ENCODE peak calls at places on chromosomes 3 and 15, in five cellular contexts. One of them, this sample, is unnamed.

GRCh38 chr3:63450634-63451363 is 172.7 kb downstream of the SYNPR start:
- DNase-seq in cardiac muscle cell: no peak
- DNase-seq in CD4-positive, alpha-beta T cell: no peak
- DNase-seq in SK-N-SH: no peak
- DNase-seq in upper lobe of right lung: no peak
- DNase-seq in this sample: no peak

GRCh38 chr3:43525941-43526607 is 95.7 kb downstream of the ANO10 start:
- DNase-seq in upper lobe of right lung: no peak
- DNase-seq in cardiac muscle cell: no peak
- DNase-seq in SK-N-SH: no peak
- DNase-seq in CD4-positive, alpha-beta T cell: no peak
- DNase-seq in this sample: no peak

GRCh38 chr3:102169915-102170479 is 264.8 kb upstream of the ZPLD1 start:
- DNase-seq in cardiac muscle cell: no peak
- DNase-seq in SK-N-SH: peak; percentile 27
- DNase-seq in CD4-positive, alpha-beta T cell: no peak
- DNase-seq in upper lobe of right lung: no peak
- DNase-seq in this sample: no peak

GRCh38 chr3:134622803-134623365 is 27.9 kb downstream of the KY start:
- DNase-seq in SK-N-SH: no peak
- DNase-seq in CD4-positive, alpha-beta T cell: no peak
- DNase-seq in cardiac muscle cell: no peak
- DNase-seq in upper lobe of right lung: no peak
- DNase-seq in this sample: no peak

GRCh38 chr15:52102468-52102867 is 10.1 kb downstream of the BCL2L10 start:
- DNase-seq in upper lobe of right lung: no peak
- DNase-seq in CD4-positive, alpha-beta T cell: no peak
- DNase-seq in SK-N-SH: no peak
- DNase-seq in cardiac muscle cell: no peak
- DNase-seq in this sample: no peak

GRCh38 chr3:170178631-170179030 is 2.9 kb downstream of the PHC3 start:
- DNase-seq in upper lobe of right lung: no peak
- DNase-seq in SK-N-SH: no peak
- DNase-seq in cardiac muscle cell: no peak
- DNase-seq in CD4-positive, alpha-beta T cell: peak; percentile 63
- DNase-seq in this sample: no peak

GRCh38 chr15:65164139-65164538 is 21.0 kb downstream of the CLPX start:
- DNase-seq in CD4-positive, alpha-beta T cell: no peak
- DNase-seq in upper lobe of right lung: no peak
- DNase-seq in SK-N-SH: no peak
- DNase-seq in cardiac muscle cell: no peak
- DNase-seq in this sample: no peak

GRCh38 chr3:159185443-159186050 is 383.7 kb downstream of the MFSD1 start:
- DNase-seq in CD4-positive, alpha-beta T cell: no peak
- DNase-seq in upper lobe of right lung: no peak
- DNase-seq in cardiac muscle cell: no peak
- DNase-seq in SK-N-SH: no peak
- DNase-seq in this sample: no peak

GRCh38 chr3:15630646-15631350 is 29.3 kb downstream of the BTD start:
- DNase-seq in SK-N-SH: peak; percentile 26
- DNase-seq in cardiac muscle cell: no peak
- DNase-seq in CD4-positive, alpha-beta T cell: no peak
- DNase-seq in upper lobe of right lung: no peak
- DNase-seq in this sample: no peak

GRCh38 chr3:45606991-45607712 is 12.6 kb downstream of the LIMD1 start:
- DNase-seq in cardiac muscle cell: no peak
- DNase-seq in SK-N-SH: no peak
- DNase-seq in upper lobe of right lung: no peak
- DNase-seq in CD4-positive, alpha-beta T cell: no peak
- DNase-seq in this sample: no peak

GRCh38 chr3:79361748-79362378 is 405.9 kb downstream of the ROBO1 start:
- DNase-seq in cardiac muscle cell: peak; percentile 73
- DNase-seq in CD4-positive, alpha-beta T cell: no peak
- DNase-seq in upper lobe of right lung: no peak
- DNase-seq in SK-N-SH: peak; percentile 36
- DNase-seq in this sample: no peak

GRCh38 chr3:177195941-177196472 is 1.3 kb downstream of the TBL1XR1 start:
- DNase-seq in SK-N-SH: no peak
- DNase-seq in cardiac muscle cell: peak; percentile 11
- DNase-seq in upper lobe of right lung: no peak
- DNase-seq in CD4-positive, alpha-beta T cell: peak; percentile 15
- DNase-seq in this sample: no peak

GRCh38 chr3:195040773-195041520 is 230.0 kb downstream of the XXYLT1 start:
- DNase-seq in SK-N-SH: no peak
- DNase-seq in upper lobe of right lung: peak; percentile 64
- DNase-seq in CD4-positive, alpha-beta T cell: no peak
- DNase-seq in cardiac muscle cell: no peak
- DNase-seq in this sample: no peak

GRCh38 chr3:138186803-138187295 is 252 bp upstream of the ARMC8 start:
- DNase-seq in SK-N-SH: peak; percentile 97
- DNase-seq in upper lobe of right lung: peak; percentile 96
- DNase-seq in CD4-positive, alpha-beta T cell: peak; percentile 86
- DNase-seq in cardiac muscle cell: peak; percentile 94
- DNase-seq in this sample: peak; percentile 76

GRCh38 chr3:54578417-54578816 is 349.4 kb downstream of the LRTM1 start:
- DNase-seq in SK-N-SH: peak; percentile 22
- DNase-seq in upper lobe of right lung: no peak
- DNase-seq in CD4-positive, alpha-beta T cell: no peak
- DNase-seq in cardiac muscle cell: no peak
- DNase-seq in this sample: no peak

GRCh38 chr3:58116985-58117384 is 93.8 kb downstream of the DNASE1L3 start:
- DNase-seq in CD4-positive, alpha-beta T cell: no peak
- DNase-seq in upper lobe of right lung: no peak
- DNase-seq in cardiac muscle cell: no peak
- DNase-seq in SK-N-SH: no peak
- DNase-seq in this sample: no peak

GRCh38 chr3:49020335-49021212 is 1.3 kb upstream of the NDUFAF3 start:
- DNase-seq in CD4-positive, alpha-beta T cell: no peak
- DNase-seq in cardiac muscle cell: peak; percentile 39
- DNase-seq in SK-N-SH: peak; percentile 55
- DNase-seq in upper lobe of right lung: peak; percentile 88
- DNase-seq in this sample: no peak

GRCh38 chr15:41596972-41597371 is 38.0 kb downstream of the TYRO3 start:
- DNase-seq in cardiac muscle cell: no peak
- DNase-seq in SK-N-SH: no peak
- DNase-seq in upper lobe of right lung: no peak
- DNase-seq in CD4-positive, alpha-beta T cell: no peak
- DNase-seq in this sample: no peak

GRCh38 chr15:85826756-85827515 is 32.2 kb upstream of the KLHL25 start:
- DNase-seq in upper lobe of right lung: no peak
- DNase-seq in cardiac muscle cell: no peak
- DNase-seq in CD4-positive, alpha-beta T cell: no peak
- DNase-seq in SK-N-SH: no peak
- DNase-seq in this sample: no peak

GRCh38 chr15:70806992-70807712 is 43.8 kb upstream of the UACA start:
- DNase-seq in cardiac muscle cell: no peak
- DNase-seq in upper lobe of right lung: peak; percentile 72
- DNase-seq in CD4-positive, alpha-beta T cell: no peak
- DNase-seq in SK-N-SH: no peak
- DNase-seq in this sample: no peak

GRCh38 chr3:2870714-2871353 is 239.3 kb downstream of the IL5RA start:
- DNase-seq in cardiac muscle cell: no peak
- DNase-seq in CD4-positive, alpha-beta T cell: no peak
- DNase-seq in upper lobe of right lung: no peak
- DNase-seq in SK-N-SH: no peak
- DNase-seq in this sample: no peak

GRCh38 chr3:162034368-162034767 is 537.8 kb downstream of the OTOL1 start:
- DNase-seq in SK-N-SH: no peak
- DNase-seq in cardiac muscle cell: no peak
- DNase-seq in CD4-positive, alpha-beta T cell: no peak
- DNase-seq in upper lobe of right lung: no peak
- DNase-seq in this sample: no peak

GRCh38 chr15:43800286-43801136 is at the start of gene HYPK:
- DNase-seq in CD4-positive, alpha-beta T cell: peak; percentile 90
- DNase-seq in upper lobe of right lung: peak; percentile 96
- DNase-seq in SK-N-SH: peak; percentile 91
- DNase-seq in cardiac muscle cell: peak; percentile 86
- DNase-seq in this sample: peak; percentile 73

GRCh38 chr3:177447938-177448337 is 250.7 kb upstream of the TBL1XR1 start:
- DNase-seq in CD4-positive, alpha-beta T cell: no peak
- DNase-seq in cardiac muscle cell: no peak
- DNase-seq in SK-N-SH: no peak
- DNase-seq in upper lobe of right lung: peak; percentile 84
- DNase-seq in this sample: no peak

GRCh38 chr3:95438274-95438673 is 1375.4 kb downstream of the NSUN3 start:
- DNase-seq in upper lobe of right lung: no peak
- DNase-seq in SK-N-SH: no peak
- DNase-seq in CD4-positive, alpha-beta T cell: no peak
- DNase-seq in cardiac muscle cell: no peak
- DNase-seq in this sample: no peak

GRCh38 chr3:171932153-171932567 is 89.0 kb downstream of the TMEM212 start:
- DNase-seq in upper lobe of right lung: no peak
- DNase-seq in SK-N-SH: no peak
- DNase-seq in cardiac muscle cell: no peak
- DNase-seq in CD4-positive, alpha-beta T cell: no peak
- DNase-seq in this sample: no peak

GRCh38 chr3:111252795-111253194 is 181.2 kb downstream of the NECTIN3 start:
- DNase-seq in SK-N-SH: peak; percentile 4
- DNase-seq in cardiac muscle cell: peak; percentile 45
- DNase-seq in CD4-positive, alpha-beta T cell: no peak
- DNase-seq in upper lobe of right lung: no peak
- DNase-seq in this sample: no peak

GRCh38 chr3:141979050-141979671 is 102.7 kb downstream of the ATP1B3 start:
- DNase-seq in CD4-positive, alpha-beta T cell: no peak
- DNase-seq in upper lobe of right lung: no peak
- DNase-seq in SK-N-SH: no peak
- DNase-seq in cardiac muscle cell: no peak
- DNase-seq in this sample: no peak

GRCh38 chr3:158458464-158458863 is 112.5 kb upstream of the MLF1 start:
- DNase-seq in CD4-positive, alpha-beta T cell: no peak
- DNase-seq in cardiac muscle cell: no peak
- DNase-seq in SK-N-SH: no peak
- DNase-seq in upper lobe of right lung: no peak
- DNase-seq in this sample: no peak

GRCh38 chr3:61725851-61726333 is 164.5 kb downstream of the PTPRG start:
- DNase-seq in CD4-positive, alpha-beta T cell: no peak
- DNase-seq in SK-N-SH: no peak
- DNase-seq in cardiac muscle cell: peak; percentile 76
- DNase-seq in upper lobe of right lung: no peak
- DNase-seq in this sample: no peak

GRCh38 chr3:154356009-154356408 is 31.7 kb upstream of the DHX36 start:
- DNase-seq in cardiac muscle cell: no peak
- DNase-seq in CD4-positive, alpha-beta T cell: no peak
- DNase-seq in upper lobe of right lung: no peak
- DNase-seq in SK-N-SH: no peak
- DNase-seq in this sample: no peak

GRCh38 chr15:67190326-67190725 is 64.1 kb downstream of the AAGAB start:
- DNase-seq in SK-N-SH: no peak
- DNase-seq in CD4-positive, alpha-beta T cell: no peak
- DNase-seq in upper lobe of right lung: no peak
- DNase-seq in cardiac muscle cell: no peak
- DNase-seq in this sample: no peak

GRCh38 chr3:143121240-143122088 is 1.9 kb downstream of the CHST2 start:
- DNase-seq in CD4-positive, alpha-beta T cell: peak; percentile 64
- DNase-seq in upper lobe of right lung: peak; percentile 71
- DNase-seq in SK-N-SH: peak; percentile 60
- DNase-seq in cardiac muscle cell: peak; percentile 51
- DNase-seq in this sample: peak; percentile 47

GRCh38 chr3:11201246-11202024 is 47.1 kb downstream of the HRH1 start:
- DNase-seq in upper lobe of right lung: no peak
- DNase-seq in cardiac muscle cell: no peak
- DNase-seq in SK-N-SH: no peak
- DNase-seq in CD4-positive, alpha-beta T cell: no peak
- DNase-seq in this sample: no peak

GRCh38 chr3:9810846-9811245 is 784 bp downstream of the TTLL3 start:
- DNase-seq in cardiac muscle cell: no peak
- DNase-seq in SK-N-SH: no peak
- DNase-seq in CD4-positive, alpha-beta T cell: no peak
- DNase-seq in upper lobe of right lung: no peak
- DNase-seq in this sample: no peak

GRCh38 chr15:94924971-94925593 is 693.7 kb downstream of the MCTP2 start:
- DNase-seq in upper lobe of right lung: no peak
- DNase-seq in cardiac muscle cell: no peak
- DNase-seq in CD4-positive, alpha-beta T cell: no peak
- DNase-seq in SK-N-SH: no peak
- DNase-seq in this sample: no peak

DNA sequence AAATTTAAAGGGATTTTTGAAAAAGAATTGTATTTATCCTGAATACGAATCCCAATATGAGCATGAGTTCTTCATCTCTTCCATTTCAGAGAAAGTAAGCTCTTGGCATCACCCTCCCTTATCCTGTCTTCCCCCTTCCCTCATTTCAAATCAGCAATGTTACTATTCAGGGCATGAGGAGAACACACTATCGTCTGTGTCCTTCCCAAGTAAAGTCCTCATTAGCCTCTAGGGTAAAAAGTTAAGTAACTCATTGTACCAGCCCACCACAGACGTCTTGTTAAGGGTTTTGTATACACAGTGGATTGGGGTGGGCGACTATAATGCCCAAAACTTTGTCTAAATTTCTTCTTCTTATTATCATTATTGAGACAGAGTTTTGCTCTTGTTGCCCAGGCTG is 14.8 kb downstream of the ARL6IP5 start:
- DNase-seq in CD4-positive, alpha-beta T cell: no peak
- DNase-seq in upper lobe of right lung: no peak
- DNase-seq in cardiac muscle cell: no peak
- DNase-seq in SK-N-SH: no peak
- DNase-seq in this sample: no peak
- TF ChIP-seq CTCF in CD4-positive, alpha-beta T cell: no peak
- TF ChIP-seq CTCF in upper lobe of right lung: no peak
- TF ChIP-seq CTCF in cardiac muscle cell: no peak
- TF ChIP-seq CTCF in SK-N-SH: no peak
- TF ChIP-seq CTCF in this sample: no peak

DNA sequence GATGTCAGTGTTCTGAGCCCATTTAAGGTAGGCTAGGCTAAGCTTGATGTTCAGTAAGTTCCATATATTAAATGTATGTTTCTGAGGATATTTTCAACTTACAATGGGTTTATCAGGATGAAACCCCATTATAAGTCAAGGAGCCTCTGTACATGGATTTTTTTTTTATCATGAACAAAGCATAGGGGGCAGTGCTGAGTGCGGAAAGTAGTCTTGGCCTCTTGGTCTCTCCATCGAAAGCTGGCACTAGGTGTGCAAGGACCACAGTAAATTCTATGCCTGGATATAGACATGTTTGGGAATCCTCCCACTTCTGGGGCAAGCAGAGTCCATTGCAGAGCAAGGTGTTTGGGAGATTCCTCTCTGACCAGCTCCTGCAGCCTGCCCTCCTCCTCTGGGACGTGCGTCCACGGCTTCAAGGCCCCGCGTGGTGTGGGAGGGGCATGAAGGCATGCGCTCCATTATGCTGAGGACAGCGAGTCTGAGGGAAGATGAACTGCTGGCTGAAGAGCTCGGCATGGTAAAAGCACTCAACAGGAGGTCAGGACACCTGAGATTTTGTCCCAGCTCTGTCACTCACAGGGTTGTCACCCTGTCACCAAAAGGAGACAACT is 122.9 kb upstream of the LIPC start:
- DNase-seq in SK-N-SH: no peak
- DNase-seq in CD4-positive, alpha-beta T cell: no peak
- DNase-seq in upper lobe of right lung: no peak
- DNase-seq in cardiac muscle cell: no peak
- DNase-seq in this sample: no peak
- TF ChIP-seq CTCF in SK-N-SH: peak; percentile 21
- TF ChIP-seq CTCF in CD4-positive, alpha-beta T cell: no peak
- TF ChIP-seq CTCF in upper lobe of right lung: no peak
- TF ChIP-seq CTCF in cardiac muscle cell: no peak
- TF ChIP-seq CTCF in this sample: no peak

GRCh38 chr15:74827632-74828031 is 1.2 kb downstream of the CPLX3 start:
- DNase-seq in CD4-positive, alpha-beta T cell: no peak
- DNase-seq in SK-N-SH: no peak
- DNase-seq in cardiac muscle cell: no peak
- DNase-seq in upper lobe of right lung: no peak
- DNase-seq in this sample: no peak
- TF ChIP-seq CTCF in CD4-positive, alpha-beta T cell: no peak
- TF ChIP-seq CTCF in SK-N-SH: no peak
- TF ChIP-seq CTCF in cardiac muscle cell: no peak
- TF ChIP-seq CTCF in upper lobe of right lung: no peak
- TF ChIP-seq CTCF in this sample: no peak

GRCh38 chr15:63160638-63161037 is 3.4 kb upstream of the RPS27L start:
- DNase-seq in cardiac muscle cell: no peak
- DNase-seq in upper lobe of right lung: no peak
- DNase-seq in CD4-positive, alpha-beta T cell: no peak
- DNase-seq in SK-N-SH: no peak
- DNase-seq in this sample: no peak
- TF ChIP-seq CTCF in cardiac muscle cell: no peak
- TF ChIP-seq CTCF in upper lobe of right lung: no peak
- TF ChIP-seq CTCF in CD4-positive, alpha-beta T cell: no peak
- TF ChIP-seq CTCF in SK-N-SH: no peak
- TF ChIP-seq CTCF in this sample: no peak

This sample was measured in neural crest cell.